ENCODE peak calls at places on chromosome 1, in nine cellular contexts. O, B, D, W, Z, J, X, T and H are unnamed samples.

GRCh38 chr1:13779930-13780329 is 79.9 kb downstream of the PRDM2 start:
- DNase-seq in O (no peak), B (no peak), D (no peak), W (no peak), Z (no peak), J (no peak), X (no peak), T (no peak), H (no peak)

GRCh38 chr1:109639841-109640184 is 16.1 kb upstream of the GSTM4 start:
- DNase-seq in O (no peak), B (no peak), D (no peak), W (no peak), Z (no peak), J (no peak), X (no peak), T (peak; percentile 3), H (no peak)

GRCh38 chr1:2821970-2822620 is 20.6 kb upstream of the TTC34 start:
- DNase-seq in O (peak; percentile 48), B (no peak), D (peak; percentile 61), W (no peak), Z (peak; percentile 25), J (peak; percentile 17), X (no peak), T (no peak), H (no peak)

GRCh38 chr1:203695116-203695515 is 68.5 kb downstream of the ATP2B4 start:
- DNase-seq in O (no peak), B (no peak), D (peak; percentile 47), W (no peak), Z (peak; percentile 22), J (no peak), X (no peak), T (no peak), H (peak; percentile 60)

GRCh38 chr1:8086071-8086470 is 60.0 kb upstream of the ERRFI1 start:
- DNase-seq in O (no peak), B (no peak), D (no peak), W (no peak), Z (no peak), J (no peak), X (no peak), T (no peak), H (no peak)

GRCh38 chr1:174160109-174160473 is 771 bp downstream of the RABGAP1L start:
- DNase-seq in O (peak; percentile 56), B (peak; percentile 50), D (peak; percentile 67), W (peak; percentile 17), Z (peak; percentile 59), J (peak; percentile 11), X (peak; percentile 53), T (peak; percentile 73), H (peak; percentile 28)

GRCh38 chr1:245334827-245335490 is 180.2 kb downstream of the KIF26B start:
- DNase-seq in O (no peak), B (no peak), D (no peak), W (no peak), Z (no peak), J (no peak), X (no peak), T (no peak), H (no peak)

GRCh38 chr1:2587071-2587859 is 688 bp downstream of the PRXL2B start:
- DNase-seq in O (no peak), B (peak; percentile 24), D (peak; percentile 36), W (peak; percentile 51), Z (peak; percentile 47), J (peak; percentile 14), X (no peak), T (no peak), H (no peak)

GRCh38 chr1:65059930-65060538 is 88.0 kb upstream of the AK4 start:
- DNase-seq in O (no peak), B (peak; percentile 27), D (no peak), W (peak; percentile 11), Z (no peak), J (peak; percentile 21), X (no peak), T (peak; percentile 34), H (no peak)

GRCh38 chr1:86741947-86742572 is 37.7 kb downstream of the SH3GLB1 start:
- DNase-seq in O (no peak), B (no peak), D (peak; percentile 32), W (peak; percentile 62), Z (no peak), J (peak; percentile 39), X (no peak), T (peak; percentile 53), H (no peak)

GRCh38 chr1:9558946-9559545 is 19.8 kb downstream of the SLC25A33 start:
- DNase-seq in O (no peak), B (no peak), D (no peak), W (peak; percentile 81), Z (no peak), J (no peak), X (no peak), T (no peak), H (no peak)

GRCh38 chr1:41397943-41398342 is 36.7 kb downstream of the FOXO6 start:
- DNase-seq in O (no peak), B (no peak), D (no peak), W (no peak), Z (no peak), J (no peak), X (no peak), T (no peak), H (no peak)

GRCh38 chr1:1305300-1306069 is 2.2 kb downstream of the ACAP3 start:
- DNase-seq in O (peak; percentile 75), B (peak; percentile 73), D (peak; percentile 82), W (no peak), Z (peak; percentile 80), J (peak; percentile 53), X (peak; percentile 81), T (peak; percentile 90), H (no peak)

GRCh38 chr1:37752583-37753471 is 12.1 kb downstream of the EPHA10 start:
- DNase-seq in O (no peak), B (peak; percentile 9), D (no peak), W (peak; percentile 69), Z (no peak), J (no peak), X (no peak), T (peak; percentile 75), H (no peak)

GRCh38 chr1:88695781-88696180 is 11.7 kb downstream of the PKN2 start:
- DNase-seq in O (no peak), B (peak; percentile 59), D (no peak), W (no peak), Z (no peak), J (no peak), X (no peak), T (no peak), H (no peak)

GRCh38 chr1:85374160-85374559 is 90.8 kb downstream of the DDAH1 start:
- DNase-seq in O (no peak), B (peak; percentile 92), D (no peak), W (no peak), Z (no peak), J (peak; percentile 61), X (no peak), T (no peak), H (no peak)

GRCh38 chr1:40243371-40243770 is 4.4 kb upstream of the TMCO2 start:
- DNase-seq in O (no peak), B (peak; percentile 19), D (no peak), W (no peak), Z (no peak), J (no peak), X (no peak), T (no peak), H (no peak)

GRCh38 chr1:109611951-109612310 is 7.5 kb downstream of the GNAT2 start:
- DNase-seq in O (no peak), B (no peak), D (no peak), W (no peak), Z (no peak), J (no peak), X (no peak), T (no peak), H (no peak)

GRCh38 chr1:185816460-185816859 is 82.3 kb downstream of the HMCN1 start:
- DNase-seq in O (no peak), B (peak; percentile 47), D (no peak), W (no peak), Z (no peak), J (no peak), X (no peak), T (no peak), H (no peak)
- H3K27ac ChIP-seq in O (no peak overlapping the region), B (no peak overlapping the region), D (no peak overlapping the region), W (no peak overlapping the region), Z (no peak overlapping the region), J (no peak overlapping the region), X (no peak overlapping the region), T (no peak overlapping the region), H (peak overlapping the region; percentile 9)

DNA sequence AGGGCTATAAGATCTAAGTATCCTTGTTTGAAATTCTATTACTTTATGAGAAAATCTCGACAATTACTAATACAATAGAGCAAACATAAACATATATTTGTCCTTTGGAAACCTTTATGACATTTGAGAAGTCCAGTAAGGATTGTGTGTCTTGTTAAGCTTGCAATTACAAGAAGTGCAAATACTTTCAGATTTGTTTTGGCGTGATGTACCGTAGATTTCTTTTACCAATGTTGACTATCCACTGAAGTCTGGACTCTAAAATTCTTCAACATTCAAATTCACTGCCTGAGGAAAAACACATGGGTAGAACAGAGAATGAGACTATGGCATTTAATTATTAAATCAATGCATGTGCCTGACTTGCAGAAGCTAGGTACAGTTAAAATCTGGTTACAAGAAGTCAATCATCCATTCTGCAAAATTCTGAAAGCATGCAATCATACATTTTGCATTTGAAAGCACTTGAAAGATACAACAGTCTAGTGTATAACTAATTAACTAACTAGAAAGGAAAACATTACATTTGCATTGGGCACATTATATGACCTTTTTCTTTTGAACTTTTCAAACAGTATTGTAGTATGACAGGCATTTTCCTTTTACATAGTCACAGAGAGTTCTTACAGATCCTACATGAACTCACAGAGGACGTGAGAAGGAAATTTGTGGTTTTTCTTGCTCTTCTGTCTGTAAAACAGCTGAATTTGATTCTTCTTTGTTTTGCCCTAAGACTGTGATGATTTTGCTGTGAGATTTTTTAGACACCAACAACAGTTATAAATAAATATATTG is 511.1 kb upstream of the ADGRL4 start:
- DNase-seq in O (no peak), B (no peak), D (no peak), W (no peak), Z (no peak), J (no peak), X (no peak), T (no peak), H (no peak)
- H3K4me3 ChIP-seq in O (no peak overlapping the region), B (no peak overlapping the region), D (no peak overlapping the region), W (no peak overlapping the region), Z (no peak overlapping the region), J (no peak overlapping the region), X (no peak overlapping the region), T (no peak overlapping the region), H (no peak overlapping the region)

DNA sequence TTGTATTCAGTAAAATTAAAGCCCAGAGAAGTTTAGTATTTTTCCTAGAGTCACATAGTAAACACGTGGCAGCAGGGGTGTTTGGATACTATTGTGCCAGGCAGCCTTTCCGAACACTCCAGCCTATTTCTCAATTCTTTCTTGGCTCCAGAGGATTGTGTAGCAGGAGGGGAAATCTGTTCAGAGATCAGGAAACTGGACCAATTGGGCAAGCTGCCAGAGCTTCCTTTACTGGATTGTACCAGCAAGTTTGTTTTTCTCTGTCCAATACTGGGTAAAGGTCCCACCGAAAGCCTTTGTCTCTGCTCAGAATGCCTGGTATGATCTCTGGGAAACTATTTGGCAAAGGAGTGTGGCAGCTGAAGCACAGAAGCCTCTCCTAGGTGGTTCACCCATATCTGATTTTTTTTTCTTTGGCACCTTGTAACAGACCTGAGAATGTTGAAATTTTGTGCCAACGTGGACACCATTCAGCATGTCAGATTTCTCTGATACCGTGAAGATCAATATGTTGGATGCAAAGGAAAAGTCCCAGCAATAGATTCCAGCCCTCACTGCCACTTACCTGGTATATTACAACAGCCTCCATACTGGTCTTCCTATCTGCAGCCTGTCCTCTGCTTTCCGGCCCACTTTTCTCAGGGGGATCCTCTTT is 126.2 kb downstream of the FGGY start:
- DNase-seq in O (peak; percentile 55), B (no peak), D (peak; percentile 63), W (peak; percentile 21), Z (peak; percentile 74), J (no peak), X (peak; percentile 66), T (peak; percentile 57), H (peak; percentile 59)
- H3K27ac ChIP-seq in O (no peak overlapping the region), B (no peak overlapping the region), D (no peak overlapping the region), W (no peak overlapping the region), Z (peak overlapping the region; percentile 90), J (peak overlapping the region; percentile 43), X (no peak overlapping the region), T (no peak overlapping the region), H (peak overlapping the region; percentile 65)

GRCh38 chr1:76470166-76470565 is 395.6 kb downstream of the ST6GALNAC3 start:
- DNase-seq in O (no peak), B (no peak), D (no peak), W (no peak), Z (no peak), J (no peak), X (no peak), T (no peak), H (no peak)
- H3K4me3 ChIP-seq in O (no peak overlapping the region), B (no peak overlapping the region), D (no peak overlapping the region), W (no peak overlapping the region), Z (no peak overlapping the region), J (no peak overlapping the region), X (no peak overlapping the region), T (no peak overlapping the region), H (no peak overlapping the region)